ENCODE peak calls at places on chromosomes 12 and 14, in ten cellular contexts. W is cardiac muscle cell; S is NCI-H2081; M is activated CD4-positive, alpha-beta T cell treated with anti-CD3 and anti-CD28 coated beads, Interleukin-2, amount 50 U/mL, for 4 hours; N is D341Med; E is HEK293T; L is effector memory CD4-positive, alpha-beta T cell; C is NB4; F is GM13977; R is Ammon's horn. J is an unnamed sample.

GRCh38 chr12:468671-469389 is 9.1 kb downstream of the B4GALNT3 start:
- DNase-seq in W (no peak), S (no peak), M (no peak), N (no peak), E (no peak), L (no peak), C (no peak), F (no peak), R (no peak), J (no peak)

GRCh38 chr12:40864891-40865290 is 172.7 kb downstream of the CNTN1 start:
- DNase-seq in W (no peak), S (no peak), M (no peak), N (no peak), E (no peak), L (no peak), C (no peak), F (no peak), R (no peak), J (no peak)

GRCh38 chr12:65568517-65568916 is 255.8 kb upstream of the HMGA2 start:
- DNase-seq in W (peak), S (no peak), M (no peak), N (no peak), E (no peak), L (no peak), C (no peak), F (no peak), R (no peak), J (no peak)

GRCh38 chr12:54352891-54353874 is 11.1 kb downstream of the GPR84 start:
- DNase-seq in W (peak), S (peak), M (no peak), N (no peak), E (no peak), L (no peak), C (no peak), F (no peak), R (peak), J (no peak)

GRCh38 chr12:79174656-79175055 is 310.1 kb downstream of the SYT1 start:
- DNase-seq in W (peak), S (peak), M (no peak), N (peak), E (peak), L (no peak), C (peak), F (no peak), R (peak), J (peak)

GRCh38 chr12:68794653-68795253 is 13.2 kb upstream of the MDM2 start:
- DNase-seq in W (no peak), S (no peak), M (no peak), N (no peak), E (no peak), L (no peak), C (no peak), F (no peak), R (no peak), J (no peak)

GRCh38 chr14:70640938-70641547 is 673 bp upstream of the TTC9 start:
- DNase-seq in W (peak), S (peak), M (peak), N (peak), E (peak), L (peak), C (no peak), F (peak), R (peak), J (peak)

GRCh38 chr12:6735448-6736191 is 11.8 kb downstream of the COPS7A start:
- DNase-seq in W (peak), S (peak), M (peak), N (peak), E (peak), L (no peak), C (peak), F (peak), R (peak), J (no peak)

GRCh38 chr12:80846930-80847329 is 90.8 kb downstream of the LIN7A start:
- DNase-seq in W (no peak), S (peak), M (no peak), N (no peak), E (no peak), L (no peak), C (no peak), F (no peak), R (no peak), J (no peak)

GRCh38 chr12:31965090-31965489 is 5.9 kb downstream of the RESF1 start:
- DNase-seq in W (no peak), S (no peak), M (peak), N (no peak), E (no peak), L (peak), C (peak), F (no peak), R (no peak), J (no peak)